ENCODE peak calls at places on chromosomes 11 and 22, in six cellular contexts. H is CD8-positive, alpha-beta memory T cell; D is keratinocyte; N is MM.1S; L is aorta; I is tibial artery. G is an unnamed sample. For H3K27me3, the result is how much of the 10 kb centered on the place peaks cover.

GRCh38 chr11:2581931-2582435 is 117.8 kb downstream of the KCNQ1OT1 start:
- DNase-seq in H (peak), D (no peak), N (no peak), L (peak), I (peak), G (no peak)

GRCh38 chr11:12871788-12872321 is 137.3 kb upstream of the RASSF10 start:
- DNase-seq in H (no peak), D (no peak), N (no peak), L (no peak), I (peak), G (no peak)

GRCh38 chr11:17250561-17251350 is 25.8 kb upstream of the NUCB2 start:
- DNase-seq in H (no peak), D (no peak), N (no peak), L (no peak), I (no peak), G (no peak)

GRCh38 chr11:115963170-115963569 is 459.0 kb upstream of the CADM1 start:
- DNase-seq in H (no peak), D (no peak), N (no peak), L (no peak), I (no peak), G (no peak)

GRCh38 chr11:73198677-73199076 is 19.4 kb upstream of the P2RY2 start:
- DNase-seq in H (no peak), D (no peak), N (no peak), L (no peak), I (no peak), G (no peak)

GRCh38 chr11:67268684-67269268 is 2.5 kb downstream of the GRK2 start:
- DNase-seq in H (no peak), D (no peak), N (no peak), L (peak), I (peak), G (no peak)

GRCh38 chr11:114179234-114179941 is 116.8 kb upstream of the NNMT start:
- DNase-seq in H (no peak), D (no peak), N (no peak), L (peak), I (peak), G (peak)

GRCh38 chr11:78869293-78869692 is 294.6 kb upstream of the NARS2 start:
- DNase-seq in H (no peak), D (no peak), N (peak), L (no peak), I (no peak), G (no peak)

GRCh38 chr11:7538023-7538422 is 24.2 kb downstream of the PPFIBP2 start:
- DNase-seq in H (no peak), D (no peak), N (no peak), L (no peak), I (no peak), G (no peak)

GRCh38 chr22:21947040-21948014 is 5.3 kb downstream of the PPM1F start:
- DNase-seq in H (no peak), D (no peak), N (no peak), L (no peak), I (no peak), G (no peak)

GRCh38 chr11:64323373-64323772 is 5.5 kb downstream of the PRDX5 start:
- DNase-seq in H (no peak), D (no peak), N (no peak), L (no peak), I (no peak), G (no peak)

GRCh38 chr11:64322925-64323260 is 5.0 kb downstream of the PRDX5 start:
- DNase-seq in H (no peak), D (no peak), N (no peak), L (no peak), I (no peak), G (no peak)

GRCh38 chr11:64320556-64320955 is 2.6 kb downstream of the PRDX5 start:
- DNase-seq in H (no peak), D (no peak), N (no peak), L (no peak), I (no peak), G (no peak)

GRCh38 chr11:64321026-64321425 is 3.1 kb downstream of the PRDX5 start:
- DNase-seq in H (no peak), D (no peak), N (no peak), L (no peak), I (no peak), G (no peak)

DNA sequence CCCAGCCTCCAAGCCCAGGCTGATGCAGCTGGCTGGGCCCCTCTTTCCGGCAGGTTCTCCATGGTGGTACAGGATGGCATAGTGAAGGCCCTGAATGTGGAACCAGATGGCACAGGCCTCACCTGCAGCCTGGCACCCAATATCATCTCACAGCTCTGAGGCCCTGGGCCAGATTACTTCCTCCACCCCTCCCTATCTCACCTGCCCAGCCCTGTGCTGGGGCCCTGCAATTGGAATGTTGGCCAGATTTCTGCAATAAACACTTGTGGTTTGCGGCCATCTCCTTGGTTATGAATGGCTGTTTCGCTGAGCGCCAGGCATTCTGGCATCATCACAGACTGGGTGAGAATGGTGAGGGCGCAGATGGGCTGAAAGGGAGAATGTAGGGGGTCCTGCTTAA is 3.6 kb downstream of the PRDX5 start:
- DNase-seq in H (no peak), D (no peak), N (no peak), L (no peak), I (no peak), G (no peak)
- H3K27ac ChIP-seq in H (no peak), D (peak), N (no peak), L (no peak), I (no peak), G (no peak)

DNA sequence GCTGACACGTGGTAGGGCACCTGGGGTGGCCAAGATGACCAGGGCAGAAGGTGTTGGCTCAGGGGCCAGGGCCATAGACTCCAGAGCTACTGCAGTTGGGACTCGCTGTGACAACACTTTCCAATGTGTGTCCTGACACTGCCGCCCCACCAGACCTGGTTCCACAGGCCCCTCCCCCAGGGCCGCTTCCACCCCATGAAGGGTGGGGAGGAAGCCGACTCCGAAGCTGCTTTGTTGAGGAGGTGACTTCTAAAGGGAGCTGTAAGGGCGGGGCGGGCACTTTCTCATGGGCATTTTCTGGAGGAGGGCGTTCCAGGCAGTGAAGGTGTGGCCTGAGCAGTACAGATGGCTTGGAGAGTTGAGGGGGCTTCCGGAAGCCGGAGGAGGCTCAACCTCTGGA is 6.3 kb downstream of the FGF3 start:
- DNase-seq in H (no peak), D (no peak), N (no peak), L (no peak), I (no peak), G (no peak)
- H3K27me3 ChIP-seq in H (under half), D (under half), N (half or more), L (under half), I (under half), G (under half)

GRCh38 chr11:10829139-10829538 is 20.4 kb upstream of the EIF4G2 start:
- DNase-seq in H (no peak), D (no peak), N (no peak), L (no peak), I (no peak), G (no peak)

GRCh38 chr11:10823152-10823579 is 14.4 kb upstream of the EIF4G2 start:
- DNase-seq in H (no peak), D (no peak), N (no peak), L (no peak), I (no peak), G (no peak)

GRCh38 chr11:10828407-10828806 is 19.7 kb upstream of the EIF4G2 start:
- DNase-seq in H (no peak), D (no peak), N (no peak), L (no peak), I (no peak), G (no peak)

GRCh38 chr11:10824888-10825287 is 16.2 kb upstream of the EIF4G2 start:
- DNase-seq in H (no peak), D (no peak), N (no peak), L (no peak), I (no peak), G (no peak)
- H3K4me3 ChIP-seq in H (no peak), D (no peak), N (no peak), L (no peak), I (no peak), G (no peak)

GRCh38 chr22:31344369-31345330 is 1.5 kb downstream of the PATZ1 start:
- DNase-seq in H (peak), D (no peak), N (no peak), L (peak), I (peak), G (peak)
- H3K27ac ChIP-seq in H (peak), D (no peak), N (no peak), L (peak), I (peak), G (peak)

GRCh38 chr11:57140568-57140967 is 41.2 kb upstream of the LRRC55 start:
- DNase-seq in H (no peak), D (no peak), N (peak), L (no peak), I (no peak), G (no peak)
- H3K27me3 ChIP-seq in H (under half), D (under half), N (under half), L (under half), I (under half), G (under half)

DNA sequence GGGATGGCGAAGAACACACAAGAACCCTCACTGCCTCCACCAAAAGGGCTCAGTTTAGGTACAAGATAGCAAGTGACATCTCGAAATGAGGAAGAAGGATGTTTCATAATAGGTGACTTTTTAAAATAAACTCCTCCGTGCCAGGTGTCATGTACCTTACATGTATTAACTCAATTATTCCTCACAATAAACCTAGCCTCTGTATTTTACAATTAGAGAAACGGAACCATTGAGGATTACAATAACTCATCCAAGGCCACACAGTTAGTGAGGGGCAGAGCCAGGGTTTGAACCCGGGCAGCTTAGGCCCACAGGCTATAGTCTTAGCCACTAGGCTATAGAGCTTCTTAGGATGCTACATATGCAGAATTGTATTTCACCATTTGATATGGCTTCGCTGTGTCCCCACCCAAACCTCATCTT is 965 bp upstream of the PAMR1 start:
- DNase-seq in H (no peak), D (no peak), N (no peak), L (no peak), I (no peak), G (no peak)
- H3K4me3 ChIP-seq in H (no peak), D (no peak), N (no peak), L (no peak), I (no peak), G (no peak)

DNA sequence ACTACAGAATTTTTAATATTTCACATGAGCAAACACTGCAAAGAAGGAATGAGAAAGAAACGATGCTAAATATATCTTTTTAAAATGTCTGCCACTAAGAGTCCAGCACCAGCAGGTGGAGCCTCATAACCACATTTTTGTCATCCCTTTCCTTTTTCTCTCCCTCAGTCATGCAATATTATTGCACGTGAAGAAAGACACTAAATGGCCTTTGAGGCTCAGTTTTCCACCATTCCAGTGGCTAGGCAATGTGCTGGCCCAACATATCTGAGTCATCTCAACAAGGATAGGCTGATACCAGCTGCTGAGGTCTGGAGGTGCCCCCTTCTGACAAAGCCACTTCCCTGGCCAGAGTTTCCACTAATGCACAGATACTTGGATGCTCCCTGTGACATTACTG is 1.8 kb downstream of the ALKBH8 start:
- DNase-seq in H (no peak), D (no peak), N (peak), L (no peak), I (no peak), G (peak)
- H3K27ac ChIP-seq in H (no peak), D (peak), N (no peak), L (no peak), I (peak), G (no peak)

GRCh38 chr11:34510673-34511072 is 2.9 kb downstream of the ELF5 start:
- DNase-seq in H (no peak), D (no peak), N (no peak), L (no peak), I (no peak), G (no peak)
- H3K27me3 ChIP-seq in H (under half), D (under half), N (under half), L (under half), I (under half), G (under half)

DNA sequence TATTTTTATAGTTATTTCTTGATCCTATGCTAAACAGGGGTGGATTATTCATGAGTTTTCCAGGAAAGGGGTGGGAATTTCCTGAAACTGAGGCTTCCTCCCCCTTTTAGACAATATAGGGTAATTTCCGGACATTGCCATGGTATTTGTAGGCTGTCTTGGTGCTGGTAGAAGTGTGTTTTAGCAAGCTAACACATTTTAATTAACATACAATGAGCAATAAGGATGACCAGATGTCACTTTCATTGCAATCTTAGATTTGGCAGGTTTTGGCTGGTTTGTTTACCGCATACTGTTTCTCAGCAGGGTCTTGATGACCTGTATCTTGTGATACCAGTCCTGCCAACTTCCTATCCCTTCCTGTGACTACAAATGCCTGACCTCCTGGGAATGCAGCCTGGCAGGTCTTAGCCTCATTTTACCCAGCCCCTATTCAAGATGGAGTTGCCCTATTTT is 992 bp upstream of the C1QTNF6 start:
- DNase-seq in H (no peak), D (no peak), N (no peak), L (no peak), I (no peak), G (no peak)
- H3K4me3 ChIP-seq in H (no peak), D (no peak), N (no peak), L (no peak), I (no peak), G (no peak)